ENCODE peak calls at places on chromosomes 13 and 19, in nine cellular contexts. Y is sigmoid colon, Q is spleen, N is uterus, H is brain microvascular endothelial cell, F is IMR-90, S is left ventricle myocardium inferior, K is AG09319, O is neural crest cell. M is an unnamed sample.

GRCh38 chr13:65966991-65967451 is 1263.1 kb downstream of the PCDH9 start:
- DNase-seq in Y (no peak), Q (no peak), N (no peak), H (peak), F (peak), S (no peak), K (no peak), O (no peak), M (no peak)

GRCh38 chr19:6828698-6829633 is 56.5 kb downstream of the VAV1 start:
- DNase-seq in Y (no peak), Q (no peak), N (no peak), H (no peak), F (no peak), S (no peak), K (no peak), O (no peak), M (no peak)

GRCh38 chr19:7336321-7336973 is 12.3 kb upstream of the ARHGEF18 start:
- DNase-seq in Y (peak), Q (peak), N (no peak), H (no peak), F (no peak), S (no peak), K (no peak), O (no peak), M (no peak)

GRCh38 chr19:996051-996838 is 4.0 kb upstream of the GRIN3B start:
- DNase-seq in Y (no peak), Q (peak), N (peak), H (peak), F (peak), S (no peak), K (no peak), O (no peak), M (peak)

GRCh38 chr13:82717249-82717648 is 1165.0 kb downstream of the SLITRK1 start:
- DNase-seq in Y (no peak), Q (no peak), N (no peak), H (peak), F (peak), S (no peak), K (no peak), O (no peak), M (no peak)

GRCh38 chr19:45474941-45475516 is 7.2 kb downstream of the FOSB start:
- DNase-seq in Y (no peak), Q (no peak), N (no peak), H (peak), F (peak), S (no peak), K (peak), O (no peak), M (no peak)

GRCh38 chr19:44903602-44904425 is 1.8 kb upstream of the APOE start:
- DNase-seq in Y (peak), Q (peak), N (peak), H (peak), F (peak), S (peak), K (no peak), O (peak), M (peak)

GRCh38 chr13:31200636-31200970 is 828 bp downstream of the B3GLCT start:
- DNase-seq in Y (peak), Q (peak), N (peak), H (peak), F (no peak), S (peak), K (no peak), O (peak), M (peak)

GRCh38 chr13:75760182-75760981 is 124.3 kb downstream of the LMO7 start:
- DNase-seq in Y (no peak), Q (no peak), N (no peak), H (no peak), F (peak), S (no peak), K (no peak), O (no peak), M (no peak)

GRCh38 chr13:27997904-27998522 is 9.5 kb upstream of the URAD start:
- DNase-seq in Y (no peak), Q (no peak), N (no peak), H (peak), F (peak), S (peak), K (no peak), O (peak), M (no peak)

GRCh38 chr13:40818926-40819325 is 29.5 kb downstream of the SLC25A15 start:
- DNase-seq in Y (no peak), Q (no peak), N (no peak), H (no peak), F (no peak), S (no peak), K (no peak), O (no peak), M (no peak)

GRCh38 chr13:26914624-26915023 is 154.0 kb upstream of the GPR12 start:
- DNase-seq in Y (no peak), Q (no peak), N (no peak), H (no peak), F (no peak), S (no peak), K (no peak), O (no peak), M (peak)

GRCh38 chr19:14683439-14683838 is 6.4 kb upstream of the ZNF333 start:
- DNase-seq in Y (no peak), Q (no peak), N (no peak), H (no peak), F (no peak), S (no peak), K (no peak), O (no peak), M (no peak)

GRCh38 chr13:68099616-68100015 is 869.5 kb upstream of the PCDH9 start:
- DNase-seq in Y (no peak), Q (no peak), N (no peak), H (peak), F (peak), S (no peak), K (no peak), O (no peak), M (no peak)

GRCh38 chr13:114072421-114072820 is 60.0 kb downstream of the RASA3 start:
- DNase-seq in Y (peak), Q (no peak), N (no peak), H (no peak), F (no peak), S (no peak), K (no peak), O (no peak), M (no peak)

GRCh38 chr13:99898421-99898820 is 73.1 kb downstream of the ZIC5 start:
- DNase-seq in Y (no peak), Q (no peak), N (no peak), H (no peak), F (no peak), S (no peak), K (no peak), O (no peak), M (no peak)

GRCh38 chr13:90315061-90315460 is 1032.4 kb upstream of the MIR17HG start:
- DNase-seq in Y (no peak), Q (no peak), N (no peak), H (no peak), F (no peak), S (no peak), K (no peak), O (peak), M (no peak)

GRCh38 chr13:109816112-109816978 is 30.0 kb upstream of the IRS2 start:
- DNase-seq in Y (no peak), Q (no peak), N (no peak), H (no peak), F (no peak), S (no peak), K (no peak), O (no peak), M (no peak)

GRCh38 chr19:1942934-1943555 is 2.1 kb downstream of the CSNK1G2 start:
- DNase-seq in Y (no peak), Q (no peak), N (no peak), H (no peak), F (no peak), S (no peak), K (no peak), O (no peak), M (no peak)

GRCh38 chr19:55255618-55256423 is 3.0 kb downstream of the PPP6R1 start:
- DNase-seq in Y (no peak), Q (peak), N (no peak), H (peak), F (peak), S (no peak), K (no peak), O (no peak), M (no peak)

GRCh38 chr13:25901460-25902376 is 150.1 kb downstream of the SHISA2 start:
- DNase-seq in Y (no peak), Q (no peak), N (no peak), H (peak), F (peak), S (no peak), K (no peak), O (no peak), M (no peak)

GRCh38 chr19:37953125-37953524 is 46.1 kb downstream of the SIPA1L3 start:
- DNase-seq in Y (no peak), Q (no peak), N (no peak), H (no peak), F (no peak), S (no peak), K (no peak), O (no peak), M (no peak)

GRCh38 chr19:10936661-10937084 is 8.1 kb downstream of the TIMM29 start:
- DNase-seq in Y (no peak), Q (no peak), N (peak), H (peak), F (peak), S (no peak), K (peak), O (peak), M (no peak)

GRCh38 chr13:30153871-30154426 is 153.4 kb downstream of the KATNAL1 start:
- DNase-seq in Y (peak), Q (peak), N (no peak), H (no peak), F (peak), S (no peak), K (no peak), O (no peak), M (no peak)

GRCh38 chr13:92345627-92346026 is 881.0 kb upstream of the GPC6 start:
- DNase-seq in Y (no peak), Q (no peak), N (no peak), H (no peak), F (no peak), S (no peak), K (no peak), O (no peak), M (no peak)

GRCh38 chr13:51683537-51684050 is 99.3 kb downstream of the WDFY2 start:
- DNase-seq in Y (no peak), Q (no peak), N (no peak), H (no peak), F (no peak), S (no peak), K (no peak), O (no peak), M (no peak)

GRCh38 chr19:19602713-19603320 is 15.7 kb downstream of the PBX4 start:
- DNase-seq in Y (no peak), Q (no peak), N (no peak), H (no peak), F (no peak), S (no peak), K (no peak), O (no peak), M (no peak)

GRCh38 chr19:41218615-41219507 is at the start of gene AXL:
- DNase-seq in Y (peak), Q (no peak), N (peak), H (peak), F (peak), S (peak), K (peak), O (peak), M (no peak)

GRCh38 chr19:11034449-11035213 is 54.6 kb upstream of the LDLR start:
- DNase-seq in Y (no peak), Q (no peak), N (no peak), H (no peak), F (no peak), S (no peak), K (no peak), O (no peak), M (no peak)

GRCh38 chr19:52778811-52779210 is 7.8 kb downstream of the ZNF600 start:
- DNase-seq in Y (no peak), Q (no peak), N (no peak), H (peak), F (peak), S (no peak), K (no peak), O (no peak), M (no peak)

DNA sequence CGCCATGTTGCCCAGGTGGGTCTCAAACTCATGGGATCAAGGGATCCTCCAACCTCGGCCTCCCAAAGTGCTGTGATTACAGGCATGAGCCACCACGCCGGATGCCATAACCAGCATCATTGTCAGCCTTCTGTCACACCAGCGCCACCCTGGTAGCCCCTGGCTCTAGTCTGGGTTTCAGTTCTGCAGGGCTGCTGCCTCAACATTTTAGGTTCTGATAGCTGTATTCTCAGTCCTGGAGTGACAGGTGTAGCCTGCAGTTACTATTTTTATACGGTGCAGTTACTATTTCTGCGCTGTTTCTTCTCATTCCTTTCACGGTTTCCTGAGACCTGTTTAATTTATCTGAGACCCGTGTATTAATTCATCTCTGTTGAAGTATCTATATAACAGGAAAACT is 57.1 kb downstream of the TRPM4 start:
- DNase-seq in Y (no peak), Q (peak), N (no peak), H (no peak), F (no peak), S (no peak), K (no peak), O (no peak), M (no peak)
- TF ChIP-seq CTCF in Y (no peak), Q (no peak), N (no peak), H (no peak), F (no peak), S (no peak), K (no peak), O (no peak), M (no peak)

GRCh38 chr19:33487901-33488817 is 33.4 kb downstream of the PEPD start:
- DNase-seq in Y (peak), Q (peak), N (no peak), H (no peak), F (no peak), S (no peak), K (no peak), O (no peak), M (no peak)
- TF ChIP-seq CTCF in Y (no peak), Q (no peak), N (no peak), H (no peak), F (no peak), S (no peak), K (no peak), O (no peak), M (no peak)

GRCh38 chr19:46755077-46755852 is 9.0 kb upstream of the STRN4 start:
- DNase-seq in Y (peak), Q (no peak), N (peak), H (no peak), F (peak), S (no peak), K (no peak), O (no peak), M (no peak)

GRCh38 chr19:46748325-46749109 is 2.3 kb upstream of the STRN4 start:
- DNase-seq in Y (no peak), Q (peak), N (peak), H (peak), F (peak), S (peak), K (no peak), O (peak), M (no peak)

GRCh38 chr19:46756544-46756888 is 10.3 kb upstream of the STRN4 start:
- DNase-seq in Y (peak), Q (no peak), N (no peak), H (no peak), F (no peak), S (no peak), K (no peak), O (no peak), M (no peak)

GRCh38 chr19:46755853-46756543 is 9.7 kb upstream of the STRN4 start:
- DNase-seq in Y (peak), Q (no peak), N (no peak), H (no peak), F (no peak), S (no peak), K (no peak), O (no peak), M (no peak)

GRCh38 chr19:46753420-46754155 is 7.3 kb upstream of the STRN4 start:
- DNase-seq in Y (no peak), Q (peak), N (peak), H (no peak), F (no peak), S (peak), K (no peak), O (peak), M (no peak)
- TF ChIP-seq CTCF in Y (no peak), Q (peak), N (peak), H (peak), F (peak), S (peak), K (peak), O (peak), M (peak)

GRCh38 chr19:13089139-13089856 is 13.4 kb downstream of the LYL1 start:
- DNase-seq in Y (no peak), Q (no peak), N (no peak), H (no peak), F (no peak), S (no peak), K (no peak), O (no peak), M (no peak)
- TF ChIP-seq CTCF in Y (no peak), Q (no peak), N (no peak), H (peak), F (peak), S (peak), K (peak), O (peak), M (no peak)

GRCh38 chr13:96294930-96295657 is 205.2 kb downstream of the HS6ST3 start:
- DNase-seq in Y (no peak), Q (no peak), N (no peak), H (no peak), F (no peak), S (no peak), K (no peak), O (no peak), M (no peak)

GRCh38 chr13:96297360-96297759 is 207.5 kb downstream of the HS6ST3 start:
- DNase-seq in Y (no peak), Q (no peak), N (no peak), H (no peak), F (no peak), S (no peak), K (no peak), O (no peak), M (no peak)

DNA sequence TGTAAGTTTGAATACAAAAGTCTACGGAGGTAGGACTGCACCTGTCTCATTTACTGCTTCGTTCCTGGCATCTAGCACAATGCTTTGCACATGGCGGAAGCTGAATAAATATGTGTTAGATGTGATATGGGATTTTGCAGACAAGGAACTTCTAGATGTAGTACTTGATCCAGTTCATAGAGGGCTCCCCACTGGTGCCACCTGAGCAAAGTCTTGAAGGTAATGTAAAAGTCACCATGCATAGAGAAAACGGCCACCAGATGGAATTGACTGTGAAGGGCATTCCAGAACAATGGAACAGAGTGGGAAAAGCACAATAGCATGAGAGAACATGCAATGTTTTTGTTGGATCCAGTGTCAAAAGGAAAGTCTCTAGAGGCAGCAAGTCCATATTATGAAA is 209.3 kb downstream of the HS6ST3 start:
- DNase-seq in Y (no peak), Q (no peak), N (no peak), H (no peak), F (no peak), S (no peak), K (no peak), O (no peak), M (no peak)
- TF ChIP-seq CTCF in Y (no peak), Q (no peak), N (no peak), H (no peak), F (no peak), S (no peak), K (no peak), O (no peak), M (no peak)

GRCh38 chr19:51394045-51394836 is 3.9 kb upstream of the C19orf84 start:
- DNase-seq in Y (peak), Q (peak), N (peak), H (peak), F (peak), S (peak), K (peak), O (peak), M (peak)
- TF ChIP-seq CTCF in Y (no peak), Q (no peak), N (no peak), H (peak), F (no peak), S (no peak), K (no peak), O (no peak), M (peak)

GRCh38 chr19:3585301-3586123 is at the start of gene GIPC3:
- DNase-seq in Y (no peak), Q (no peak), N (no peak), H (no peak), F (no peak), S (no peak), K (no peak), O (no peak), M (no peak)

GRCh38 chr19:3589949-3590348 is 4.7 kb downstream of the GIPC3 start:
- DNase-seq in Y (no peak), Q (no peak), N (no peak), H (no peak), F (no peak), S (no peak), K (no peak), O (no peak), M (no peak)

GRCh38 chr19:3589439-3589838 is 4.2 kb downstream of the GIPC3 start:
- DNase-seq in Y (no peak), Q (no peak), N (no peak), H (no peak), F (no peak), S (no peak), K (no peak), O (no peak), M (no peak)

GRCh38 chr19:3586707-3587346 is 1.5 kb downstream of the GIPC3 start:
- DNase-seq in Y (no peak), Q (no peak), N (no peak), H (no peak), F (no peak), S (no peak), K (no peak), O (no peak), M (no peak)

GRCh38 chr19:3586124-3586626 is 897 bp downstream of the GIPC3 start:
- DNase-seq in Y (no peak), Q (no peak), N (no peak), H (no peak), F (no peak), S (no peak), K (no peak), O (peak), M (peak)
- TF ChIP-seq CTCF in Y (peak), Q (peak), N (peak), H (peak), F (peak), S (peak), K (peak), O (peak), M (peak)

GRCh38 chr19:58399903-58400637 is 4.6 kb downstream of the RNF225 start:
- DNase-seq in Y (peak), Q (no peak), N (no peak), H (no peak), F (no peak), S (no peak), K (no peak), O (no peak), M (no peak)

GRCh38 chr19:58398545-58398944 is 3.1 kb downstream of the RNF225 start:
- DNase-seq in Y (peak), Q (no peak), N (no peak), H (no peak), F (no peak), S (no peak), K (no peak), O (no peak), M (no peak)

GRCh38 chr19:58400638-58400915 is 5.1 kb downstream of the RNF225 start:
- DNase-seq in Y (no peak), Q (no peak), N (no peak), H (no peak), F (no peak), S (no peak), K (no peak), O (no peak), M (no peak)

GRCh38 chr19:58400916-58401824 is 5.7 kb downstream of the RNF225 start:
- DNase-seq in Y (peak), Q (peak), N (peak), H (peak), F (peak), S (peak), K (peak), O (peak), M (peak)

DNA sequence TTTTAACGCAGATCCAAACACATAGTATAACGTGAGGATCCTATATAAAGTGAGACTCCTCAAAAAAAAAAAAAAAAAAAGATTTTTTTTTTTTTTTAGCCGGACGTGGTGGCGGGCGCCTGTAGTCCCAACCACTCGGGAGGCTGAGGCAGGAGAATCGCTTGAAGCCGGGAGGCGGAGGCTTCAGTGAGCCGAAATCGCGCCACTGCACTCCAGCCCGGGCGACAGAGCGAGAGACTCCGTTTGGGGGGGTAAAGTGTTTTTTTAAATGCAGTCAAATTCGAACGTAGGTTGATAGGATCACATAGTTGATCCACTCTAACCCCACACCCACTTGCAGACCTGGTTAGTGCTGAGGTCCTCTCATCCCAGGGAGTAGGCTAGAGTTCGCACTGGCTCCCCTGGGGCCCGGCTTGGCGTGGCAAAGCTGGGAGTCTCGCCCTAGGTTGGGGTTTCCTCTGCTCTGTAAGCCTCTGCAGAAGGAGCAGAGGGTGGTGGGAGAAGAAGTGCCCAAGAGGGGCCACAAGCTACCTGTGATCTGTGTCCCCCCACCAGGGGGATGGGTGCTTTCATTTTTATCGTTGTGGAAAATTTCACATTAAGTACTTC is 6.5 kb downstream of the RNF225 start:
- DNase-seq in Y (peak), Q (peak), N (no peak), H (no peak), F (no peak), S (no peak), K (no peak), O (no peak), M (no peak)
- TF ChIP-seq CTCF in Y (no peak), Q (no peak), N (no peak), H (no peak), F (no peak), S (no peak), K (no peak), O (no peak), M (no peak)